ENCODE peak calls at places on chromosomes 16 and 17, in five cellular contexts. Z is Panc1, R is HCT116, H is HepG2, L is K562. N is an unnamed sample.

GRCh38 chr16:19898924-19899604 is 14.4 kb upstream of the GPRC5B start:
- ATAC-seq in Z (peak), R (peak), H (peak), L (peak), N (no peak)

GRCh38 chr17:69462010-69462409 is 47.5 kb downstream of the MAP2K6 start:
- ATAC-seq in Z (no peak), R (no peak), H (no peak), L (no peak), N (no peak)

GRCh38 chr17:36877774-36878173 is 59.5 kb upstream of the LHX1 start:
- ATAC-seq in Z (no peak), R (no peak), H (no peak), L (peak), N (no peak)

GRCh38 chr16:10862432-10862831 is 14.6 kb upstream of the CIITA start:
- ATAC-seq in Z (no peak), R (peak), H (no peak), L (no peak), N (peak)

GRCh38 chr16:30927789-30928378 is 4.5 kb downstream of the FBXL19 start:
- ATAC-seq in Z (peak), R (peak), H (peak), L (peak), N (no peak)

GRCh38 chr16:23113185-23113584 is 36.1 kb downstream of the USP31 start:
- ATAC-seq in Z (no peak), R (no peak), H (no peak), L (no peak), N (no peak)

GRCh38 chr17:44209786-44210341 is 9.6 kb downstream of the UBTF start:
- ATAC-seq in Z (no peak), R (no peak), H (no peak), L (no peak), N (no peak)

GRCh38 chr17:45851022-45851421 is 6.3 kb downstream of the SPPL2C start:
- ATAC-seq in Z (no peak), R (no peak), H (no peak), L (no peak), N (no peak)

GRCh38 chr17:56978441-56979090 is 635 bp downstream of the SCPEP1 start:
- ATAC-seq in Z (no peak), R (peak), H (no peak), L (no peak), N (no peak)

GRCh38 chr16:75244844-75245758 is 6.3 kb downstream of the BCAR1 start:
- ATAC-seq in Z (peak), R (peak), H (peak), L (peak), N (peak)

GRCh38 chr16:27458196-27458728 is 56.3 kb downstream of the IL21R start:
- ATAC-seq in Z (no peak), R (no peak), H (no peak), L (no peak), N (no peak)

GRCh38 chr17:45768000-45768399 is 16.1 kb upstream of the CRHR1 start:
- ATAC-seq in Z (no peak), R (peak), H (peak), L (no peak), N (no peak)

GRCh38 chr17:77215281-77215680 is 74.5 kb downstream of the SEC14L1 start:
- ATAC-seq in Z (no peak), R (peak), H (no peak), L (no peak), N (no peak)

GRCh38 chr16:31451681-31452351 is 7.5 kb upstream of the ARMC5 start:
- ATAC-seq in Z (peak), R (peak), H (peak), L (peak), N (peak)

GRCh38 chr17:21200590-21201301 is 13.2 kb downstream of the TMEM11 start:
- ATAC-seq in Z (no peak), R (no peak), H (no peak), L (no peak), N (no peak)

GRCh38 chr17:45739786-45740185 is 44.3 kb upstream of the CRHR1 start:
- ATAC-seq in Z (no peak), R (no peak), H (no peak), L (no peak), N (no peak)

GRCh38 chr16:58085171-58085570 is 44.0 kb downstream of the CFAP20 start:
- ATAC-seq in Z (no peak), R (no peak), H (no peak), L (no peak), N (no peak)

GRCh38 chr17:58377661-58378060 is 25.7 kb upstream of the SUPT4H1 start:
- ATAC-seq in Z (no peak), R (no peak), H (no peak), L (no peak), N (no peak)

GRCh38 chr16:86669937-86670772 is 91.8 kb downstream of the FOXL1 start:
- ATAC-seq in Z (no peak), R (no peak), H (no peak), L (no peak), N (no peak)

GRCh38 chr16:84826558-84826941 is 6.8 kb downstream of the CRISPLD2 start:
- ATAC-seq in Z (no peak), R (no peak), H (peak), L (peak), N (peak)

GRCh38 chr17:35775583-35775982 is 14.9 kb downstream of the C17orf50 start:
- ATAC-seq in Z (no peak), R (no peak), H (no peak), L (no peak), N (no peak)

GRCh38 chr17:19291646-19292376 is 54.6 kb downstream of the EPN2 start:
- ATAC-seq in Z (no peak), R (no peak), H (no peak), L (no peak), N (no peak)

GRCh38 chr16:78584213-78584860 is 484.9 kb downstream of the WWOX start:
- ATAC-seq in Z (no peak), R (no peak), H (no peak), L (no peak), N (no peak)

GRCh38 chr17:55731586-55732250 is 9.1 kb upstream of the TMEM100 start:
- ATAC-seq in Z (no peak), R (no peak), H (peak), L (peak), N (peak)

GRCh38 chr17:8175795-8176196 is 384 bp downstream of the TMEM107 start:
- ATAC-seq in Z (peak), R (peak), H (peak), L (peak), N (peak)

GRCh38 chr16:1991135-1991551 is 1.4 kb downstream of the SYNGR3 start:
- ATAC-seq in Z (no peak), R (no peak), H (peak), L (no peak), N (no peak)

GRCh38 chr16:28103516-28104170 is 40.1 kb upstream of the GSG1L start:
- ATAC-seq in Z (no peak), R (no peak), H (no peak), L (no peak), N (no peak)

GRCh38 chr17:72136692-72137550 is 16.1 kb downstream of the SOX9 start:
- ATAC-seq in Z (peak), R (peak), H (no peak), L (no peak), N (no peak)

GRCh38 chr17:46826116-46826515 is 7.6 kb upstream of the WNT3 start:
- ATAC-seq in Z (no peak), R (no peak), H (no peak), L (no peak), N (no peak)

GRCh38 chr17:59746849-59747445 is 39.5 kb downstream of the VMP1 start:
- ATAC-seq in Z (peak), R (peak), H (peak), L (peak), N (no peak)

GRCh38 chr16:27302126-27302525 is 11.6 kb upstream of the IL4R start:
- ATAC-seq in Z (no peak), R (no peak), H (no peak), L (no peak), N (no peak)

GRCh38 chr17:35018814-35019213 is 38.5 kb downstream of the LIG3 start:
- ATAC-seq in Z (no peak), R (no peak), H (no peak), L (no peak), N (no peak)

GRCh38 chr16:86956437-86956836 is 360.8 kb downstream of the C16orf95 start:
- ATAC-seq in Z (no peak), R (no peak), H (no peak), L (no peak), N (no peak)

DNA sequence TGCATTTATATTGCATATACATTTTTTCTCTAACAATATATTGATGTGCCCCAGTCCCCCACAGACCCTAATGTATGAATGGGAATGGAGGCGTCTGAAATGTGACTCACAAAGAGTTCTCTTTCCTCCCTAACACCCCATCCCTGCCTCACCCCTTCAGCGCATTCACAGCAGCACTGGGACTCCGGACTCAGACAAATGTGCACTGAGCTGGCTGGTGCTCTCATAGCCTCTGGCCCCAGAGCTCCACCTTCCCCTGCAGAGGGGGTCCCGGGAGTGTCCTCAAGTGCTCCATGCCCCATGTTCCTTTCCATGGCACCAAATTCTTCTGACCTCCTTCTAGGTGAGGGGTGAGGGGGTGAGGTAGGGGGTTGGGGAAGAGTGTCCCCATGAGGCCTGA is 20.6 kb downstream of the NPTX1 start:
- ATAC-seq in Z (no peak), R (no peak), H (peak), L (no peak), N (no peak)
- H3K4me3 ChIP-seq in Z (no peak), R (peak), H (peak), L (peak), N (no peak)

GRCh38 chr17:42743595-42744282 is 1.1 kb downstream of the EZH1 start:
- ATAC-seq in Z (no peak), R (no peak), H (no peak), L (peak), N (no peak)

GRCh38 chr17:42748906-42749798 is 4.3 kb upstream of the EZH1 start:
- ATAC-seq in Z (no peak), R (no peak), H (peak), L (no peak), N (no peak)

GRCh38 chr17:42744283-42744805 is 496 bp downstream of the EZH1 start:
- ATAC-seq in Z (peak), R (peak), H (peak), L (peak), N (peak)

GRCh38 chr17:42748202-42748905 is 3.5 kb upstream of the EZH1 start:
- ATAC-seq in Z (no peak), R (no peak), H (no peak), L (no peak), N (peak)

DNA sequence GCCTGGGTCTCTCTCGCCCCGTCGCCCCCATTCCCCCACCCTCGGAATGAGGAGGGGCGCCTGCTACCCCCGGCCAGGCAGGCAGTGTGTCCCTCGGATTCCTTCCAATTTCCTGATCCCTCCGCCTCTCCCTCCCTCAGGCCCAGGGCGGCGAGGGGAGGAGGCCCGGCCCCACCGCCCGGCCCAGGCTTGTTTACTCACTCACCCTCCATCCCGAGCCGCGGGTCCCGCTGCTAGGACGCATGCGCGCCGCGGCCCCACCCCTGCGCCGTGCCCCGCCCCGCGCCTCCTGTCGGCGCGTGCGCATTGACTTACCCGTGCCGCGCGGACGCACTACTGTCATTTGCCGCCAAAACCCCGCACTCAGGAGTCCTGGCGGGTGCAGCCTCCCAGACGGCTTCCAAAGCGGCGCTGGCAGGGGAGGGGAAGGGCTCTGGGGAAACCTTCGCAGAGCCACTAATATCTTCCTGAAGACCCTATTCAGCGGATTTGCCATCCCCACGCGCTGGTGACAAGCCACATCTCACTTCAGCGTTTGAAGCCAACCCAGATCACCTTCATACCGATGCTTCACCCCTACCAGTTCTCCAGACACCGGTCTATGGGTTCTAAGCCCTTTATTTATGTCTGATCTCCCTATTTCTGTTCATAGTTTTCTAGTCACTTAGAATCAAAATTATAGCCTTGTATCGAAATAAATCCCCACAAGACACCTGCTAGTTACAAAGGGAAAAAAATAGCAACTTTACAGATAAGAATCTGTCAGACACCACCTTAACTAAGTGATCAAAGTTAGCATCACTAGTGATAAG is at the start of gene EZH1:
- ATAC-seq in Z (peak), R (peak), H (peak), L (peak), N (peak)
- TF ChIP-seq POLR2AphosphoS5 in Z (peak), R (peak), H (peak), L (peak), N (peak)

GRCh38 chr16:67086829-67087228 is 22.9 kb upstream of the PHAF1 start:
- ATAC-seq in Z (no peak), R (no peak), H (no peak), L (no peak), N (no peak)
- H3K4me3 ChIP-seq in Z (no peak), R (no peak), H (no peak), L (no peak), N (no peak)

DNA sequence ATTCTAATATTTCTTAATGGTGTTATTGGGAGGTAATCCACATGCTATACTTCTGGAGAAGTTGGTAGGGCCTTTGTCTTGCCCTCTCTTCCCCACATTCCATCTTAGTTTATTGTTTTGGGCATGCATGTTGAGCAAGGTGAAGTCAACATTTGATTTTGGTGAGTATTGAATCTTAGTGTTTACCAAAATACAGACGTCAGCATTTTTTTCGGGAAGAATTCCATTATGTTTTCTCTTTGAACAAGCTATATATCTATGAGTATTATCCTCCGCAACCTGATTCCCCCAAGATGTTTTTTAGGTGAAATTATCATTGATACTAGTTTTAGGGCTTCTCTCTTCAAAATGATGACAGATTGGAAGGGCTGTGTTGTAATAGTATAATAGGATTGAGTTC is 47.4 kb upstream of the SHISA9 start:
- ATAC-seq in Z (no peak), R (no peak), H (no peak), L (no peak), N (no peak)
- TF ChIP-seq POLR2AphosphoS5 in Z (no peak), R (no peak), H (no peak), L (no peak), N (no peak)

GRCh38 chr17:16584273-16584995 is 15.4 kb upstream of the ZNF287 start:
- ATAC-seq in Z (peak), R (no peak), H (peak), L (peak), N (peak)
- H3K4me3 ChIP-seq in Z (peak), R (no peak), H (peak), L (no peak), N (peak)

GRCh38 chr17:41629316-41629715 is 4.9 kb upstream of the KRT17 start:
- ATAC-seq in Z (no peak), R (no peak), H (no peak), L (no peak), N (no peak)

GRCh38 chr17:41632482-41633105 is 8.2 kb upstream of the KRT17 start:
- ATAC-seq in Z (no peak), R (no peak), H (no peak), L (no peak), N (no peak)

GRCh38 chr17:41631890-41632269 is 7.5 kb upstream of the KRT17 start:
- ATAC-seq in Z (no peak), R (no peak), H (no peak), L (no peak), N (no peak)

GRCh38 chr17:41629826-41630670 is 5.7 kb upstream of the KRT17 start:
- ATAC-seq in Z (no peak), R (no peak), H (no peak), L (no peak), N (no peak)

DNA sequence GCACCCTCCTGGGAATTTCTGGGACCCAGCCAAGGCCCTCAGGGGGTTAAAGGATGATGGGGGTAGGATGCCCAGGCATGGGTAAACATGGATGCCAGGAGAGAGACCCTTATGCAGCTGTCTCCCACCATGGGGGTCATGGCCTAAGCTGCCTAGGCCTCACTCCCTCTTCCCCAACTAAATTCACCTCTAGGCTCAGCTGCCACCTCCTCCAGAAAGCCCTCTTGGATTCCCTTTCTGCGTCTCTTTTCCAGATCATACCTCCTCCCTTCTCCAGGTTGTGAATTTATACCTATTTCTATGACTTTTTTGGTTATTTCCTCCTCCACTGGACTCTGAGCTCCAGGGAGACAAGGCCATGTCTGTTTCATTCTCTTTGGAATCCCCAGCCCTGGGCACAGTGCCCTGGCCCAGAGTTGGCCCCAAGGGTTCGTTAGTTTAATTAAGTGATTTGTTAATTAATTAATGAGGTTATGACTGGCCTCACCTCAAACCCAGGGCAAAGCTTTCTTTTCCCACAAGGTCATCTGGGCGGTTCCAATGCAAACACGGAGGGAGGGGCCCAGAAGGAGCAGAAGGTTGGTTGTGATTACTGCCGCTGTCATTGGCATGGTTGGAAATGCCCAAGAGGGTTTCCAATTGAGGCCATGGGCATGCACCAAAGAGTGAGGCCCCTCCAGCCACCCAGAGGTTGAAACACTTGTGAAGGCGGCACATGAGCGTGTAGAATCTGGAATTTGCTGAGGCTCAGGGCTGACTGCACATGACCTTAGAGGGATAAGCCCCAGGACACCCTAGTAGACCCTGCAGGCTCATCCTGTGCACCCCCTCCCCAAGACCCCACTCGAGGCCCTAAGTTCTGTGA is 6.9 kb upstream of the KRT17 start:
- ATAC-seq in Z (no peak), R (no peak), H (no peak), L (no peak), N (no peak)
- TF ChIP-seq POLR2AphosphoS5 in Z (no peak), R (no peak), H (no peak), L (no peak), N (no peak)

GRCh38 chr17:9677411-9677810 is 32.1 kb downstream of the USP43 start:
- ATAC-seq in Z (peak), R (peak), H (no peak), L (no peak), N (no peak)

GRCh38 chr17:9676742-9677387 is 31.5 kb downstream of the USP43 start:
- ATAC-seq in Z (peak), R (peak), H (no peak), L (no peak), N (no peak)

GRCh38 chr17:9676084-9676483 is 30.8 kb downstream of the USP43 start:
- ATAC-seq in Z (no peak), R (peak), H (no peak), L (no peak), N (no peak)

GRCh38 chr17:9672691-9673090 is 27.4 kb downstream of the USP43 start:
- ATAC-seq in Z (no peak), R (no peak), H (no peak), L (no peak), N (no peak)

DNA sequence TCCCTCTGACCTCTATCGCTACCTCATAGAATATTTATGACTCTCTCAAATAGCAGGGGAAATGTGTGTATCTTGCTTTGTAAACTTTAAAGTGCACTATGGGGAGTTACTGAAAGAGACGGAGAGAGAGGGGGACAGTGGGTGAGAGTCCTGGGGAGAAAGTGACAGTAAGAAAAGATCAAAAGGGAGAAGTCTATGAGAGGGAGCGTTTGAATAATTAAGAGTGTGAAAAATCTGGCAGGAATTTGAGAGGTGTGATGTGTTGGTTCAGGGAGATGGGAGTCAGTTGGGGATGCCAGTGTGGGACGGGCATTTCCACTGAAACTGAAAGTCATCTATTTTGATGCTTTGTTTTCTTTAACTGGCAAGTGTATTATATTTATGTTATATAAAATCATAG is 32.6 kb downstream of the USP43 start:
- ATAC-seq in Z (no peak), R (no peak), H (no peak), L (no peak), N (no peak)
- H3K4me3 ChIP-seq in Z (no peak), R (no peak), H (no peak), L (no peak), N (no peak)

GRCh38 chr17:302300-302698 is 50.3 kb downstream of the RPH3AL start:
- ATAC-seq in Z (no peak), R (no peak), H (no peak), L (no peak), N (no peak)
- TF ChIP-seq POLR2AphosphoS5 in Z (no peak), R (no peak), H (no peak), L (no peak), N (no peak)

N was measured in gastroesophageal sphincter.